ENCODE peak calls at places on chromosomes 4 and X, in four cellular contexts. One of them, this sample, is unnamed.

GRCh38 chr4:88737304-88738015 is 39.8 kb upstream of the NAP1L5 start:
- DNase-seq in H4: no peak
- DNase-seq in NCI-H460: no peak
- DNase-seq in neural crest cell: no peak
- DNase-seq in this sample: peak; percentile 31

GRCh38 chr4:151021637-151022334 is 6.7 kb upstream of the LRBA start:
- DNase-seq in H4: no peak
- DNase-seq in NCI-H460: no peak
- DNase-seq in neural crest cell: no peak
- DNase-seq in this sample: peak; percentile 10

GRCh38 chr4:8702020-8702495 is 109.5 kb downstream of the CPZ start:
- DNase-seq in H4: no peak
- DNase-seq in NCI-H460: no peak
- DNase-seq in neural crest cell: no peak
- DNase-seq in this sample: no peak

GRCh38 chrX:51931761-51932160 is 38.3 kb downstream of the MAGED1 start:
- DNase-seq in H4: no peak
- DNase-seq in NCI-H460: no peak
- DNase-seq in neural crest cell: no peak
- DNase-seq in this sample: no peak

GRCh38 chrX:1327651-1328304 is 8.8 kb upstream of the IL3RA start:
- DNase-seq in H4: no peak
- DNase-seq in NCI-H460: no peak
- DNase-seq in neural crest cell: no peak
- DNase-seq in this sample: no peak

GRCh38 chrX:74133156-74133796 is 170.7 kb upstream of the ZCCHC13 start:
- DNase-seq in H4: peak; percentile 52
- DNase-seq in NCI-H460: peak; percentile 56
- DNase-seq in neural crest cell: peak; percentile 26
- DNase-seq in this sample: peak; percentile 39

GRCh38 chrX:118702741-118703140 is 24.7 kb upstream of the IL13RA1 start:
- DNase-seq in H4: peak; percentile 49
- DNase-seq in NCI-H460: no peak
- DNase-seq in neural crest cell: no peak
- DNase-seq in this sample: no peak

GRCh38 chr4:71680706-71681105 is 103.2 kb downstream of the GC start:
- DNase-seq in H4: no peak
- DNase-seq in NCI-H460: no peak
- DNase-seq in neural crest cell: no peak
- DNase-seq in this sample: no peak

GRCh38 chrX:10582215-10582733 is 38.1 kb downstream of the MID1 start:
- DNase-seq in H4: no peak
- DNase-seq in NCI-H460: no peak
- DNase-seq in neural crest cell: no peak
- DNase-seq in this sample: peak; percentile 73

GRCh38 chr4:134948110-134948642 is 746.6 kb upstream of the PABPC4L start:
- DNase-seq in H4: no peak
- DNase-seq in NCI-H460: no peak
- DNase-seq in neural crest cell: no peak
- DNase-seq in this sample: no peak

GRCh38 chr4:149203256-149204001 is 612.2 kb downstream of the IQCM start:
- DNase-seq in H4: no peak
- DNase-seq in NCI-H460: no peak
- DNase-seq in neural crest cell: no peak
- DNase-seq in this sample: no peak

GRCh38 chr4:177119021-177119461 is 190.6 kb upstream of the NEIL3 start:
- DNase-seq in H4: no peak
- DNase-seq in NCI-H460: no peak
- DNase-seq in neural crest cell: no peak
- DNase-seq in this sample: no peak

GRCh38 chrX:38214551-38214950 is 6.1 kb downstream of the SRPX start:
- DNase-seq in H4: no peak
- DNase-seq in NCI-H460: no peak
- DNase-seq in neural crest cell: no peak
- DNase-seq in this sample: peak; percentile 8

GRCh38 chr4:4277531-4277930 is 12.4 kb downstream of the LYAR start:
- DNase-seq in H4: no peak
- DNase-seq in NCI-H460: no peak
- DNase-seq in neural crest cell: no peak
- DNase-seq in this sample: no peak

GRCh38 chr4:98387345-98388017 is 126.3 kb downstream of the RAP1GDS1 start:
- DNase-seq in H4: no peak
- DNase-seq in NCI-H460: no peak
- DNase-seq in neural crest cell: no peak
- DNase-seq in this sample: no peak

GRCh38 chr4:150518559-150518958 is 63.4 kb upstream of the MAB21L2 start:
- DNase-seq in H4: peak; percentile 12
- DNase-seq in NCI-H460: no peak
- DNase-seq in neural crest cell: no peak
- DNase-seq in this sample: peak; percentile 63

GRCh38 chrX:94908648-94909047 is 1234.6 kb downstream of the FAM133A start:
- DNase-seq in H4: no peak
- DNase-seq in NCI-H460: no peak
- DNase-seq in neural crest cell: no peak
- DNase-seq in this sample: no peak

GRCh38 chr4:164136181-164136616 is 617.7 kb upstream of the SMIM31 start:
- DNase-seq in H4: peak; percentile 70
- DNase-seq in NCI-H460: peak; percentile 84
- DNase-seq in neural crest cell: no peak
- DNase-seq in this sample: no peak

GRCh38 chr4:152363086-152363485 is 172.8 kb downstream of the FBXW7 start:
- DNase-seq in H4: no peak
- DNase-seq in NCI-H460: no peak
- DNase-seq in neural crest cell: no peak
- DNase-seq in this sample: no peak

GRCh38 chrX:11619426-11619825 is 46.3 kb downstream of the ARHGAP6 start:
- DNase-seq in H4: no peak
- DNase-seq in NCI-H460: no peak
- DNase-seq in neural crest cell: no peak
- DNase-seq in this sample: no peak

GRCh38 chrX:18290200-18290599 is 64.3 kb downstream of the SCML2 start:
- DNase-seq in H4: no peak
- DNase-seq in NCI-H460: no peak
- DNase-seq in neural crest cell: no peak
- DNase-seq in this sample: no peak

GRCh38 chr4:186148335-186148975 is 42.9 kb upstream of the CYP4V2 start:
- DNase-seq in H4: no peak
- DNase-seq in NCI-H460: no peak
- DNase-seq in neural crest cell: no peak
- DNase-seq in this sample: no peak

GRCh38 chr4:76993787-76994641 is 44.5 kb downstream of the SEPTIN11 start:
- DNase-seq in H4: no peak
- DNase-seq in NCI-H460: no peak
- DNase-seq in neural crest cell: no peak
- DNase-seq in this sample: no peak

GRCh38 chr4:125388653-125389052 is 73.9 kb downstream of the FAT4 start:
- DNase-seq in H4: peak; percentile 6
- DNase-seq in NCI-H460: no peak
- DNase-seq in neural crest cell: no peak
- DNase-seq in this sample: peak; percentile 82

This sample was measured in endothelial cell of umbilical vein.